ENCODE peak calls at places on chromosomes 3 and 15, in eight cellular contexts. O is activated B cell treated with CpG ODN at 0.5 μM for 24 hours, D is mesothelial cell of epicardium, T is GM13977, N is BE2C, G is kidney, L is H9, H is RWPE1. F is an unnamed sample.
A peak's percentile ranks its signal among the peaks of the same experiment; 100 is the strongest.

GRCh38 chr3:153210660-153211059 is 48.6 kb downstream of the RAP2B start:
- DNase-seq in D (no peak), T (no peak), N (no peak), G (no peak), L (no peak), H (peak; percentile 26), O (no peak), F (no peak)

GRCh38 chr3:14208977-14209394 is 30.4 kb downstream of the LSM3 start:
- DNase-seq in G (no peak), L (no peak), H (no peak), D (no peak), O (no peak), N (no peak), T (no peak), F (no peak)

GRCh38 chr3:115164374-115165221 is 17.5 kb upstream of the ZBTB20 start:
- DNase-seq in N (no peak), H (no peak), L (no peak), T (no peak), G (no peak), O (no peak), D (no peak), F (no peak)

GRCh38 chr15:90463381-90463780 is 66.3 kb upstream of the CRTC3 start:
- DNase-seq in H (no peak), T (peak; percentile 43), L (no peak), N (no peak), O (no peak), D (no peak), G (no peak), F (no peak)

GRCh38 chr3:47342812-47343211 is 38.0 kb upstream of the PTPN23 start:
- DNase-seq in D (no peak), H (no peak), L (no peak), N (no peak), O (no peak), T (no peak), G (no peak), F (no peak)

GRCh38 chr15:51375966-51376640 is 34.6 kb downstream of the GLDN start:
- DNase-seq in N (no peak), L (no peak), T (no peak), D (no peak), G (no peak), H (no peak), O (no peak), F (no peak)

GRCh38 chr3:65953881-65954733 is 84.6 kb downstream of the MAGI1 start:
- DNase-seq in T (no peak), O (no peak), N (no peak), G (peak; percentile 82), H (no peak), L (no peak), D (no peak), F (no peak)

GRCh38 chr15:88918738-88919137 is 5.6 kb upstream of the MFGE8 start:
- DNase-seq in G (no peak), O (no peak), D (no peak), T (no peak), N (no peak), H (peak; percentile 90), L (no peak), F (no peak)

GRCh38 chr3:151837057-151837456 is 23.1 kb downstream of the AADAC start:
- DNase-seq in L (peak; percentile 40), N (peak; percentile 12), T (no peak), G (no peak), D (no peak), O (no peak), H (peak; percentile 83), F (no peak)

GRCh38 chr3:24519368-24520100 is 24.9 kb upstream of the THRB start:
- DNase-seq in H (no peak), N (no peak), D (no peak), L (peak; percentile 77), G (no peak), T (peak; percentile 61), O (no peak), F (no peak)

GRCh38 chr3:12662593-12663310 is 1.2 kb downstream of the RAF1 start:
- DNase-seq in D (peak; percentile 51), O (peak; percentile 29), H (peak; percentile 11), N (peak; percentile 24), G (peak; percentile 78), T (no peak), L (no peak), F (peak; percentile 82)

GRCh38 chr3:2657408-2657807 is 452.8 kb downstream of the IL5RA start:
- DNase-seq in L (no peak), N (no peak), H (no peak), O (no peak), D (no peak), T (no peak), G (no peak), F (no peak)

GRCh38 chr3:190566043-190566933 is 52.4 kb downstream of the IL1RAP start:
- DNase-seq in G (peak; percentile 87), D (no peak), N (no peak), L (no peak), H (peak; percentile 93), T (no peak), O (no peak), F (peak; percentile 85)

GRCh38 chr3:12687948-12688347 is 24.0 kb upstream of the RAF1 start:
- DNase-seq in G (no peak), T (no peak), D (no peak), O (no peak), L (no peak), H (no peak), N (no peak), F (no peak)

GRCh38 chr3:115960799-115961198 is 337.5 kb downstream of the GAP43 start:
- DNase-seq in L (no peak), O (no peak), G (no peak), D (no peak), N (peak; percentile 77), T (peak; percentile 24), H (no peak), F (no peak)

DNA sequence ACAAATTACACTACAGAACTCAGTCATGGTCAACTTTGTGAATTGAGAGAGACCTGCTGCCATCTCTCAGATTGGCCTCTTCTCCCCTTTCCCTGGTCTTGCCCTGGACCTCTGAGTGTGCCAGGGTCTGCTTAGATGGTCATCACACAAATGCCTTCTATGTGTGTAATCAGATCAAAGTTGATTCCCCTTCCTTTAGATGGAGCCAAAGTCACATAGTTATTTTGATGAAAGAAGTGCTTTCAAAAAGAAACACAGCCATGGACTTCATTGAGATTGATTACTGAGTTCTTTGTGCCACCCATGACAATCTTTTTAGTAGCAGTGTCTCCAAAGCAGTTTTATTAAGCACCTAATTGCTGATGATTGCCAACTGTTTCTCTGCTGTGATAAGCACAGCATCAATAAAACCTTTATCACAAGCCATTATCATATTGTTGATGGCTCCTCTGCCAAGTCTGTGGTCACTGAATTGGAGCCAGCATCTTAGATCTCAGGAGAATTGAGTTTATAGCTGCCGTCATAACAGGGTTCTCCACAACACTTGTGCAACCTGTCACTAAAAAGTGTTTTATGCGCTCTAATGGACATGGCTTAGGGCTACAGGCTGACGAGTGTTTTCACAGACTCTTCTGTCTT is 149.7 kb upstream of the NUDT16 start:
- DNase-seq in D (no peak), N (no peak), T (no peak), L (no peak), O (no peak), H (no peak), G (no peak), F (no peak)
- TF ChIP-seq CTCF in D (no peak), N (peak; percentile 10), T (no peak), L (peak; percentile 26), O (no peak), H (no peak), G (no peak), F (no peak)

DNA sequence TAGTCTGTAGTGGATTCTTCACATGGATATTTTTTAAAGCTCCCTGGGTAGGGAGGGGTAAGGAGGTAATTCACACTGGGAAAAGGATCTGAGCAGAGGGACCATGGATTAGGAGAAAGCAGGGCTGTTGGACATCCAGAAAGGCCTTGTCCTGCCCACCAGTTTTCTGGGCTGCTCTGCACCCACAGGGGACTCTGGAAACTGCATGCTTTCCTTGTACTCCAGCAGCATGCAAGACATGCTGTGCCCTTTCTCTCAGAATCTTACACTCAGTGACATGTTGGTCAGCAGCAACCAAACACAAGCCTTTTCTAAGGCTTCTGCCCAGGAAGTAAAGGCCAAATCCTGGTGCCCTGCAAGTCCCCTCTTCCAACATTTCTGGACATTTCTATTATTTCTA is 2.5 kb upstream of the FBN1 start:
- DNase-seq in N (peak; percentile 13), T (peak; percentile 5), H (no peak), D (no peak), L (peak; percentile 37), G (no peak), O (no peak), F (no peak)
- TF ChIP-seq CTCF in N (peak; percentile 30), T (no peak), H (no peak), D (no peak), L (no peak), G (no peak), O (no peak), F (peak; percentile 54)

GRCh38 chr3:42605550-42606173 is 5.2 kb downstream of the NKTR start:
- DNase-seq in N (no peak), H (no peak), G (no peak), L (no peak), T (no peak), D (no peak), O (no peak), F (no peak)

GRCh38 chr3:42600958-42601675 is 631 bp downstream of the NKTR start:
- DNase-seq in G (peak; percentile 91), L (peak; percentile 75), D (peak; percentile 71), H (peak; percentile 53), N (no peak), T (no peak), O (no peak), F (peak; percentile 86)

GRCh38 chr3:42600111-42600957 is at the start of gene NKTR:
- DNase-seq in D (peak; percentile 100), N (peak; percentile 95), H (peak; percentile 94), O (peak; percentile 98), T (peak; percentile 92), G (peak; percentile 99), L (peak; percentile 100), F (peak; percentile 99)

GRCh38 chr3:42602961-42603360 is 2.5 kb downstream of the NKTR start:
- DNase-seq in O (no peak), G (no peak), T (no peak), H (no peak), D (no peak), N (no peak), L (no peak), F (no peak)

DNA sequence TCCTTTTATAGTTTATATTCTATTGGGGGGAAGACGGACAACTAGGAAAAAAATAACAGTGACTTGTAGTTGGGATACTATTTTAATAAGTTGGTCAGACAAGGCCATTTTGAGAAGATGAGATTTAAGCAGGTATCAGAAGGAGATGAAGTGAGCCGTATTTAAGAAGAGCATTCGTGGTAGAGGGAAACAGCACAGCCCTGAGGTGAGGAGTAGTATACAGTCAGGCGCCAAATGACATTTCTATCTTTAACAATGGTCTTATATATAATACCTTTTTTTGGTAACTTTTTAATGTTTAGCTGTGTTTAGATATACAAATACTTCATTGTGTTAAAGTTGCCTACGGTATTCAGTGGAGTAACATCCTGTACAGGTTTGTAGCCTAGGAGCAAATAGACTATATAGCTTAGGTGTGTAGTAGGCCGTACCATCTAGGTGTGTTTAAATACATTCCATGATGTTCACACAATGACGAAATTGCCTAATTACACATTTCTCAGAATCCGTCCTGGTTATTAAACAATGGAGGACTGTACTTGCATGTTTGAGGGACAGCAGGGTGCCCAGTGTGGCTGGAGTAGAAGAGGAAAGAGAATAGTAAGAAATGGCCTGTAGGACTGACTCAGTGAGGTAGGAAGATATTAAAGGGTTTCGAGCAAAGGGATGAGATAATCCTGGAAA is 1.6 kb downstream of the NKTR start:
- DNase-seq in L (no peak), T (no peak), N (no peak), O (no peak), H (no peak), D (no peak), G (no peak), F (no peak)
- TF ChIP-seq CTCF in L (peak; percentile 44), T (peak; percentile 19), N (no peak), O (no peak), H (no peak), D (no peak), G (no peak), F (peak; percentile 37)

GRCh38 chr3:535566-536416 is 339.2 kb downstream of the CHL1 start:
- DNase-seq in H (no peak), T (no peak), L (peak; percentile 72), G (peak; percentile 82), O (no peak), D (no peak), N (no peak), F (no peak)
- TF ChIP-seq CTCF in H (peak; percentile 76), T (no peak), L (peak; percentile 37), G (no peak), O (no peak), D (no peak), N (no peak), F (no peak)

F was measured in osteocyte.